ENCODE peak calls at places on chromosomes 1 and 21, in four cellular contexts. Q, H, B and Y are unnamed samples.

GRCh38 chr1:159781992-159782391 is 1.2 kb downstream of the DUSP23 start:
- DNase-seq in Q (no peak), H (no peak), B (no peak), Y (no peak)

GRCh38 chr21:42737969-42738590 is 84.7 kb downstream of the PDE9A start:
- DNase-seq in Q (peak; percentile 28), H (peak; percentile 58), B (peak; percentile 40), Y (no peak)

GRCh38 chr1:117695796-117696505 is 90.1 kb downstream of the TENT5C start:
- DNase-seq in Q (peak; percentile 95), H (no peak), B (peak; percentile 89), Y (peak; percentile 19)

GRCh38 chr1:244442850-244443249 is 8.9 kb downstream of the ADSS2 start:
- DNase-seq in Q (no peak), H (no peak), B (no peak), Y (no peak)

GRCh38 chr1:16630661-16631247 is 17.4 kb upstream of the NBPF1 start:
- DNase-seq in Q (no peak), H (no peak), B (no peak), Y (no peak)

GRCh38 chr1:221991221-221991620 is 249.3 kb upstream of the DUSP10 start:
- DNase-seq in Q (peak; percentile 63), H (no peak), B (peak; percentile 44), Y (no peak)

GRCh38 chr1:71817028-71817427 is 465.3 kb downstream of the NEGR1 start:
- DNase-seq in Q (no peak), H (no peak), B (no peak), Y (no peak)

GRCh38 chr1:153953859-153954365 is 4.5 kb downstream of the CRTC2 start:
- DNase-seq in Q (no peak), H (no peak), B (no peak), Y (no peak)

GRCh38 chr1:234413485-234413884 is 40.2 kb downstream of the COA6 start:
- DNase-seq in Q (no peak), H (no peak), B (no peak), Y (no peak)

GRCh38 chr1:7296968-7297367 is 474.1 kb upstream of the VAMP3 start:
- DNase-seq in Q (no peak), H (no peak), B (no peak), Y (no peak)

GRCh38 chr21:40339050-40339449 is 471.8 kb downstream of the PCP4 start:
- DNase-seq in Q (no peak), H (no peak), B (no peak), Y (no peak)

GRCh38 chr1:2596530-2597333 is 10.2 kb downstream of the PRXL2B start:
- DNase-seq in Q (no peak), H (no peak), B (no peak), Y (no peak)

GRCh38 chr1:82517586-82517985 is 716.9 kb downstream of the ADGRL2 start:
- DNase-seq in Q (peak; percentile 20), H (peak; percentile 20), B (peak; percentile 26), Y (no peak)
- TF ChIP-seq CTCF in Q (peak; percentile 5), H (no peak), B (no peak), Y (peak; percentile 50)

DNA sequence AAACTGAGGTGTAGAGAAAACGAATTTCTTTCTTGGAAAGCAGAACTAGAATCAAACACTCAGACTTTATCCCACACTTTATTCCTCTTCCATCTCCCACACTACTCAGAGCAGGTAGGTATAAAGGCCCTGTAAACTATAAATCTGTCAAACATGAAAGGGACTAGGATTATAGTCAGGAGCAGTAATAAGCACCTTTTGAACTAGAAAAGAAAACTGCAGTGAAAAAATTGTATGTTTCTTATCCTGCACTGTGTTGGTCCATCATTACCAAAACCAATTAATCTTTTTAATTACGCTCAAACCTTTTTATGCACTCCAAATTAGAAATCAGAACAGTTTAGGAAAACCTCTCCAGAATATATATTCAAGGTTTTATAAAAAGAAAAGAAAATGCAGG is 47.6 kb downstream of the LPAR3 start:
- DNase-seq in Q (no peak), H (no peak), B (no peak), Y (no peak)
- H3K4me3 ChIP-seq in Q (no peak overlapping the region), H (no peak overlapping the region), B (no peak overlapping the region), Y (no peak overlapping the region)

GRCh38 chr1:225819346-225820192 is 9.6 kb downstream of the EPHX1 start:
- DNase-seq in Q (no peak), H (no peak), B (no peak), Y (no peak)
- TF ChIP-seq CTCF in Q (no peak), H (no peak), B (no peak), Y (no peak)

GRCh38 chr1:34779962-34780361 is 1.1 kb upstream of the GJB3 start:
- DNase-seq in Q (no peak), H (no peak), B (no peak), Y (no peak)

GRCh38 chr1:34781844-34782391 is 904 bp downstream of the GJB3 start:
- DNase-seq in Q (no peak), H (no peak), B (no peak), Y (no peak)

GRCh38 chr1:34780528-34780927 is 486 bp upstream of the GJB3 start:
- DNase-seq in Q (no peak), H (no peak), B (no peak), Y (no peak)

GRCh38 chr1:34779526-34779925 is 1.5 kb upstream of the GJB3 start:
- DNase-seq in Q (no peak), H (no peak), B (no peak), Y (no peak)

DNA sequence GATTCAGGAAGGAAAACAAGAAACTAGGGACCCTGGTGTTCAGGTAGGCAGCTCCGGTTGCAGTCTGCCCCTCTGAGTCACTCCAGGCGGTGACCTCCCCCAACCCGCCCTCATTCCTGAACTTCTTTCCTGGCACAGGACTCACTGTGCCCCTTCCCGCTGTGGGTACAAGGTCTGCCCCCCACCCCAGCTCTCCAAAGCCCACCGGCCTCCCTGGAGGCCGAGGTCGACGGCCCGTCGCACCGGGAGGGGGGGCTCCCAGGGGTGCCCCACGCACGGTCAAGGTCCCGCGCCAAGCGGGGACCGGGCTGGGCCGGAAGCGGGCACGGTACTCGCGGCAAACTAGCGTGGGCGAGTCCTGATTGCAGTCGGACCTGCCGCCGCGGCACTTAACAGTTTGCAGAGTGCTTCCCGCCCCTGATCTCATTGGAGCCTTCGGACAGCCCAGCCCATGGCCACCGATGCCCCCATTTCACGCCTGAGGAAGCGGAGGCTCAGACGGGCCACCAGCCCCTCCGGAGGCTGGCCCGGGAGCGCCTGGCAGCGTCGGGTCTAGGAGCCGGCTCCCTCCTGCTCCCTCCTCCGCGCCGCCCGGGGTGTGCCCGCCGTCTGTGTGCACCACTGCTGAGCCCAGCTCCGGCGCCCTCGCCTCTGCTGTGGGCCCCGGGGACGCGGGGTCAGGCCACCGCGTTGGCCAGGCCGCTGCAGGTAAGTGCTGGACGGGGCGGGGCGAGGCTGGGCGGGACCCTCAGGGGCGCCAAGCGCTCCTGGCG is at the start of gene GJB3:
- DNase-seq in Q (no peak), H (no peak), B (no peak), Y (no peak)
- H3K4me3 ChIP-seq in Q (no peak within 1 kb of the TSS), H (peak within 1 kb of the TSS; percentile 14), B (no peak within 1 kb of the TSS), Y (peak within 1 kb of the TSS; percentile 67)

GRCh38 chr1:59718064-59718988 is 96.4 kb upstream of the HOOK1 start:
- DNase-seq in Q (no peak), H (no peak), B (peak; percentile 30), Y (no peak)
- TF ChIP-seq CTCF in Q (peak; percentile 22), H (no peak), B (peak; percentile 28), Y (peak; percentile 64)

DNA sequence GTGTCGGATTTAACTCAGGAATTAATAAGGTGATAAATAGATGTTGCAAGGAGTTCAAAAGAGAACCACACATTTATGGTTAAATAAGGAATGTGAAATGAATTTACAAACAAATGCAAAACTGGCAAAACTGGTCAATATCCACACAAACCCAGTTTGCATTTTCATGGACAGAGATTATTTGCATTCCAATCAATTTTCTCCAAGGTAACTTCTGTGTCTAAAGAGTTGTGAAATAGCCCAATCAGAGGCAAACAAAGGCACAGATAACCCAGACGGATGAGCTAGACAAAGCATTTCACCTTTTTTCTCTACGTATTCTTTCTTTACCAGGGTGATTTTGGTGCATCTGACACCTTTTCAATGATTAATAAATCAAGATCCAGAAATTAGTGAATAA is 63.9 kb downstream of the MAP3K7CL start:
- DNase-seq in Q (no peak), H (no peak), B (no peak), Y (no peak)
- H3K4me3 ChIP-seq in Q (no peak overlapping the region), H (no peak overlapping the region), B (no peak overlapping the region), Y (no peak overlapping the region)

DNA sequence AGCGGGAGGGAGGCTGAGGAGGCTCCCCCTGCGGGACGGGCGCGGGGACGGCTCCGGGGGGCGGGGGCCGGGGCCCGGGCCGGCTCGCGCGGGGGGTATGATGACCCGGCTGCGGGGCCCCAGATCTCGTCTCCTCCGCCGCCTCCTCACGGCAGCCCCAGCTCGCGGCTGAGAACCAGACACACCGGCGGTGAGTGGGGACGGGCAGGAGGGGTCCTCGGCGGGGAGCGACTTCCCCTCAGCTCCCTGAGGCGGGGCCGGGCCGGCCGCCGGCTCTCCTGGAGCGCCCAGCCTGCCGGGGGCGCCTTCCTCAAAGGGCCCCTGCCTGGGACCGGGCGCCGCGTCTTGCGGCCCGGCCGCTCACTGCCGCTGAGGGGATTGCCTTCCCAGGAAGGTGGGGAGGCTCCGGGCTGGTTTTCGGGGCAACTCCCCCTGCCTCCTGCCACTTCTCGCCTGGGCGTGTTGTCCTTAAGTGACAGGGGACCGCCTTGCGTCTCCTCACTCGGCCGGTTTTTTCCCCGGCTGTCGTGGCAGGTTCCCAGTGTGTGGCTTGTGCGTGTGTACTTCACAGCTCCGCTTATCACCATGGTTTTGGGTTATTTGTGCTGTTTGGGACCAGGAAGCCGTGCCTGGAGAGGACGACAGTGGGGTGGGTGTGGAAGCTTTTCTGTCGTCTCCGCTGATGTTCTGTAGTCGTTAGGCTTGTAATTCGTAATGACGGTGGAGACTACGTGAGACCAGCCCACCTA is 800 bp downstream of the HIPK1 start:
- DNase-seq in Q (peak; percentile 44), H (peak; percentile 33), B (no peak), Y (no peak)
- TF ChIP-seq CTCF in Q (no peak), H (no peak), B (no peak), Y (peak; percentile 23)

DNA sequence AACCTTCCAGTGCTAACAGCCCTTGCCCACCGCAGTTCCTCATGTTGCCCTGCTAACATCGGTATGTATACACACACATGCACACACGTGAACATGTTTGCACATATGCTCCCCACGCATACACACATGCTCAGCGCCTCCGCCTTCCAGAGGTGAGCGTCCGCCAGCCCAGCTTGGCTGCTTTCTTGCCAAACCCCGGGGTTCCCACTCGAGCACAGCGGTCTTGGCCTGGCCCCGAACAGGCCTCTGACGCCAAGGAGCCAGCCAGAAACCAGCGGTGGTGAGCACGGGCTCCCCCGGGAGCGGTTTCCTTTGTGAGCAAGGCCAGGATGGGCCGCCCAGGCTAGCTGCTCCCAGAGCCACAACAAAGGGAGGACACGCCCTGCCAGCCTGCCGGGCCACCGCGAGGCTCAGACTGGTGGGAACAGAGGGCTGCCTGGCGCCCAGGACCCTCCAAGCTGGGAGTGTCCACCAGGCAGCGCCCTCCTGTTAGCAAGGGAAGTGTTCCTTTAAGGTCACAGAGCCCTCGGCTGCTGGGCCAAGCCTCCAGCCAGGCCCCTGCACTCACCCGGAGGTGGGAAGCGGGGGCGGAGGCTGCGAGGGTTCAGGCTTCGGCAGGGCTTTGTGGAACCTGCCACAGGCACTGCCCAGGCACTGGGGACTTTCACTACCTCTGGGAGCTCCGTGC is 65.4 kb downstream of the ALPL start:
- DNase-seq in Q (peak; percentile 76), H (peak; percentile 42), B (peak; percentile 77), Y (no peak)
- H3K4me3 ChIP-seq in Q (no peak overlapping the region), H (no peak overlapping the region), B (no peak overlapping the region), Y (no peak overlapping the region)

DNA sequence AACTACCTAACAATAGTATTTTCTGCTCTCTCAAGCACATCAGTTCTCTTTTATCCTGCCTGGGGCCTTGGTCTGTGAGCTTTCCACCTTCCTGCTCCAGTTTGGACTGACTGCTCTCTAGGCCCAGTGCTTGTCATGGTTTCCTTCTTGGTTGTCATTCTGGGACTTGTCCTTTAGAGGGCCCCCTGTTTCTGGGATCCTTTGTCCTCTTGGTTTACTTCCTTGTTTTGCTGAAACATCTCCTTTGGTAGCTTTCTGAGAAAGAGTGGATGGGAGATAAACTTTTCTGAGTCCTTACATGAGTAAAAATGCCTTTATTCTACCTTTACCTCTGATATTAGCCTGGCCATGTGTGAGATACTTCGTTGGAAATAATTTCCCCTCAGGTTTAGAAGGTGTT is 4.7 kb downstream of the SLC1A7 start:
- DNase-seq in Q (no peak), H (no peak), B (peak; percentile 28), Y (no peak)
- TF ChIP-seq CTCF in Q (no peak), H (no peak), B (peak; percentile 29), Y (peak; percentile 25)